ENCODE peak calls at places on chromosomes 6 and 20, in four cellular contexts. One of them, this sample, is unnamed.

GRCh38 chr6:119844385-119844784 is 494.8 kb upstream of the MAN1A1 start:
- DNase-seq in colonic mucosa: no peak
- DNase-seq in MM.1S: no peak
- DNase-seq in neuronal stem cell: no peak
- DNase-seq in this sample: no peak

GRCh38 chr6:39530201-39530759 is 194.9 kb downstream of the KIF6 start:
- DNase-seq in MM.1S: peak; percentile 87
- DNase-seq in colonic mucosa: no peak
- DNase-seq in neuronal stem cell: no peak
- DNase-seq in this sample: no peak

GRCh38 chr6:35209081-35209480 is 4.7 kb upstream of the SCUBE3 start:
- DNase-seq in colonic mucosa: no peak
- DNase-seq in MM.1S: peak; percentile 59
- DNase-seq in neuronal stem cell: no peak
- DNase-seq in this sample: no peak

GRCh38 chr20:5608104-5608447 is 142.1 kb upstream of the SHLD1 start:
- DNase-seq in neuronal stem cell: no peak
- DNase-seq in MM.1S: no peak
- DNase-seq in colonic mucosa: peak; percentile 40
- DNase-seq in this sample: no peak

GRCh38 chr20:41508335-41508734 is 109.8 kb downstream of the CHD6 start:
- DNase-seq in neuronal stem cell: no peak
- DNase-seq in MM.1S: no peak
- DNase-seq in colonic mucosa: peak; percentile 26
- DNase-seq in this sample: no peak

GRCh38 chr6:30940361-30941001 is at the start of gene MUCL3:
- DNase-seq in colonic mucosa: peak; percentile 25
- DNase-seq in neuronal stem cell: no peak
- DNase-seq in MM.1S: no peak
- DNase-seq in this sample: no peak

GRCh38 chr20:63846128-63846771 is 15.0 kb upstream of the ABHD16B start:
- DNase-seq in MM.1S: no peak
- DNase-seq in colonic mucosa: no peak
- DNase-seq in neuronal stem cell: no peak
- DNase-seq in this sample: no peak

GRCh38 chr6:12555781-12556180 is 160.8 kb upstream of the PHACTR1 start:
- DNase-seq in MM.1S: no peak
- DNase-seq in neuronal stem cell: no peak
- DNase-seq in colonic mucosa: no peak
- DNase-seq in this sample: no peak

GRCh38 chr6:2725999-2726567 is 24.6 kb downstream of the MYLK4 start:
- DNase-seq in colonic mucosa: no peak
- DNase-seq in MM.1S: no peak
- DNase-seq in neuronal stem cell: no peak
- DNase-seq in this sample: no peak

GRCh38 chr6:18308070-18308735 is 43.9 kb upstream of the DEK start:
- DNase-seq in neuronal stem cell: no peak
- DNase-seq in colonic mucosa: no peak
- DNase-seq in MM.1S: no peak
- DNase-seq in this sample: no peak

GRCh38 chr6:15312500-15312899 is 66.6 kb downstream of the JARID2 start:
- DNase-seq in MM.1S: no peak
- DNase-seq in neuronal stem cell: no peak
- DNase-seq in colonic mucosa: no peak
- DNase-seq in this sample: no peak
- H3K4me1 ChIP-seq in MM.1S: no peaks in the 10 kb centered on the region
- H3K4me1 ChIP-seq in neuronal stem cell: peaks cover 47% of the 10 kb centered on the region
- H3K4me1 ChIP-seq in colonic mucosa: peaks cover 3% of the 10 kb centered on the region
- H3K4me1 ChIP-seq in this sample: peaks cover 17% of the 10 kb centered on the region

DNA sequence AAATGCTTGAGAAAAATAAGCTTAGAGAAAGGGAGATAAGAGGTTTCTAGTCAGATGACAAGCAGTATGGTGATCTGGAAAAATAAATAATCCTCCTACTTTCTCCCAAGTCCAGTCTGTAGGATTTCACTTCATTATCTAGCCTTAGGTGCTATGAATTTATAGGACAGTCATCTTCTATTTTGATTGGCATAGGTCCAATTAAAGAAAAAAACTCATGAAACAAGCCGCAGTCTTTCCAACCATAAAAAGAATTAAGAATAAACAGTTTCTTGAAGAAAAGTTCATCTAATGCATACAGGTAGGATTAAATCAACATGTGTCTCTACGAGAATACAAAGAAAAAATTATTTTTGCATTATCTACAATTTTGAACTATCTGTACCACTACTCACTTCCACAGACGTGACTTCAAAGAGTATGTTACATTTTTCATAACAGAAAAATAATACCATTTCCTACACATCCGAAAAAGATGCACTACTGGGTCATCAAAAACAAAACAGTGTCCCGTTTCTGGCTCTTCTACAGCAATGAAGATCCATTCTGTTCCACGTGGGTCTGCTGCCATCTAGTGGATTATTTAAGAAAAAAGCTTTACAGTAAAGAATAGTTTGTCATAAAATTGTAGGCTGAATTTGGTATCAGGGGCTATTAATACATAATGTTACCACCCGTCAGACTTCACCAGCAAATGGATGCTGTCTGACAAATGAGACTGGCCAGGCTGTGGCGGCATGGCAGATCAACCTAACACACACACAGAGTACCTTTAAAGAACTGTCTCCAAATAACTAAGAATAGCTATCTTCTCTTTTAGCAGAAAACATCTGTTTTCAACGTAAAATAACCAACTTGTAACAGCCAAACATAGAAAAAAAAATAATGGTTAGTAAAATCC is 28.9 kb downstream of the STX7 start:
- DNase-seq in colonic mucosa: peak; percentile 49
- DNase-seq in neuronal stem cell: peak; percentile 64
- DNase-seq in MM.1S: peak; percentile 73
- DNase-seq in this sample: peak; percentile 93
- H3K9ac ChIP-seq in colonic mucosa: no peak overlapping the region
- H3K9ac ChIP-seq in neuronal stem cell: no peak overlapping the region
- H3K9ac ChIP-seq in MM.1S: no peak overlapping the region
- H3K9ac ChIP-seq in this sample: peak overlapping the region; percentile 46

GRCh38 chr6:43509142-43509983 is 783 bp downstream of the LRRC73 start:
- DNase-seq in colonic mucosa: no peak
- DNase-seq in neuronal stem cell: no peak
- DNase-seq in MM.1S: no peak
- DNase-seq in this sample: peak; percentile 46
- H3K4me3 ChIP-seq in colonic mucosa: peak overlapping the region; percentile 76
- H3K4me3 ChIP-seq in neuronal stem cell: peak overlapping the region; percentile 48
- H3K4me3 ChIP-seq in MM.1S: peak overlapping the region; percentile 42
- H3K4me3 ChIP-seq in this sample: peak overlapping the region; percentile 82

GRCh38 chr6:156948240-156948639 is 171.1 kb downstream of the ARID1B start:
- DNase-seq in colonic mucosa: no peak
- DNase-seq in MM.1S: no peak
- DNase-seq in neuronal stem cell: no peak
- DNase-seq in this sample: no peak
- H3K4me1 ChIP-seq in colonic mucosa: no peaks in the 10 kb centered on the region
- H3K4me1 ChIP-seq in MM.1S: no peaks in the 10 kb centered on the region
- H3K4me1 ChIP-seq in neuronal stem cell: peaks cover 19% of the 10 kb centered on the region
- H3K4me1 ChIP-seq in this sample: peaks cover 86% of the 10 kb centered on the region

DNA sequence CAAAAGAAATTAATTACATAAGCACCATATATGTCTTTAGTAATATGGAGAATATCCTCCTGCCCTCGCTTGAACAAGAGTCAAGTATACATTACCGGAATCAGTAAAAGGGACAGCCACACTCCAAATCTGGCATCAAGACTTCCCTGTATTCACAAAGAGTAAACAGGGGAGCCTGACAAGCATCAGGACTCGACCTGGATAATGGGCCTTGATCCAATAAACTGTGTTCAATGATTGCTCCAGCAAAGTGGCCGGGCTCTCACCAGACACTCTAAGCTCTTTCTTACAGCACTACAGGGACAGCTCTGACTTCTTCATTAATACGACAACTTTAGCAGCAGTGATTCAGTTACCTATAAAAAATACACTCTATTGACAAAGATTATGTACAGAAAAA is 307.9 kb upstream of the POU3F2 start:
- DNase-seq in colonic mucosa: no peak
- DNase-seq in neuronal stem cell: no peak
- DNase-seq in MM.1S: no peak
- DNase-seq in this sample: no peak
- H3K9ac ChIP-seq in colonic mucosa: no peak overlapping the region
- H3K9ac ChIP-seq in neuronal stem cell: no peak overlapping the region
- H3K9ac ChIP-seq in MM.1S: no peak overlapping the region
- H3K9ac ChIP-seq in this sample: no peak overlapping the region

GRCh38 chr6:149473080-149474052 is 11.4 kb downstream of the ZC3H12D start:
- DNase-seq in MM.1S: no peak
- DNase-seq in neuronal stem cell: no peak
- DNase-seq in colonic mucosa: peak; percentile 92
- DNase-seq in this sample: peak; percentile 43

GRCh38 chr6:149472241-149472640 is 12.6 kb downstream of the ZC3H12D start:
- DNase-seq in MM.1S: no peak
- DNase-seq in colonic mucosa: no peak
- DNase-seq in neuronal stem cell: no peak
- DNase-seq in this sample: no peak

GRCh38 chr6:149471801-149472200 is 13.0 kb downstream of the ZC3H12D start:
- DNase-seq in colonic mucosa: no peak
- DNase-seq in MM.1S: peak; percentile 45
- DNase-seq in neuronal stem cell: no peak
- DNase-seq in this sample: no peak

GRCh38 chr6:149476789-149477455 is 7.9 kb downstream of the ZC3H12D start:
- DNase-seq in colonic mucosa: no peak
- DNase-seq in neuronal stem cell: no peak
- DNase-seq in MM.1S: no peak
- DNase-seq in this sample: no peak

GRCh38 chr6:149474108-149474935 is 10.5 kb downstream of the ZC3H12D start:
- DNase-seq in neuronal stem cell: no peak
- DNase-seq in colonic mucosa: no peak
- DNase-seq in MM.1S: no peak
- DNase-seq in this sample: no peak
- H3K4me3 ChIP-seq in neuronal stem cell: no peak overlapping the region
- H3K4me3 ChIP-seq in colonic mucosa: no peak overlapping the region
- H3K4me3 ChIP-seq in MM.1S: no peak overlapping the region
- H3K4me3 ChIP-seq in this sample: peak overlapping the region; percentile 20

This sample was measured in Karpas-422.